ENCODE peak calls at places on chromosomes 2 and 18, in six cellular contexts. M is dorsolateral prefrontal cortex, A is brain microvascular endothelial cell, T is body of pancreas, N is A549, D is right atrium auricular region. C is an unnamed sample.

GRCh38 chr18:60543646-60544045 is 171.1 kb upstream of the MC4R start:
- DNase-seq in M (no peak), D (no peak), T (no peak), N (no peak), A (no peak), C (no peak)

GRCh38 chr18:34913837-34914755 is 127.1 kb upstream of the MAPRE2 start:
- DNase-seq in T (no peak), M (no peak), A (peak), N (no peak), D (no peak), C (no peak)

GRCh38 chr2:24969784-24970183 is 2.0 kb downstream of the DNAJC27 start:
- DNase-seq in D (no peak), N (no peak), T (no peak), M (no peak), A (no peak), C (no peak)

GRCh38 chr2:16318474-16319195 is 347.0 kb downstream of the CYRIA start:
- DNase-seq in N (no peak), T (no peak), A (no peak), D (no peak), M (no peak), C (no peak)

GRCh38 chr2:150618215-150618905 is 130.9 kb upstream of the RND3 start:
- DNase-seq in T (no peak), A (no peak), N (no peak), D (no peak), M (no peak), C (no peak)

GRCh38 chr2:26702025-26702424 is 9.5 kb downstream of the KCNK3 start:
- DNase-seq in N (no peak), T (no peak), D (no peak), M (no peak), A (no peak), C (no peak)

GRCh38 chr2:21535826-21536225 is 412.1 kb downstream of the TDRD15 start:
- DNase-seq in N (no peak), T (no peak), A (no peak), D (no peak), M (no peak), C (no peak)

GRCh38 chr2:83051538-83052192 is 1407.4 kb downstream of the SUCLG1 start:
- DNase-seq in A (no peak), M (no peak), D (no peak), T (no peak), N (no peak), C (peak)

GRCh38 chr2:140242889-140243288 is 1462.7 kb upstream of the NXPH2 start:
- DNase-seq in D (no peak), N (no peak), T (no peak), A (no peak), M (no peak), C (no peak)

GRCh38 chr18:48922801-48923730 is 27.7 kb downstream of the SMAD7 start:
- DNase-seq in M (no peak), N (no peak), A (peak), D (no peak), T (no peak), C (peak)
- H3K27ac ChIP-seq in M (peak), N (peak), A (peak), D (peak), T (peak), C (peak)

DNA sequence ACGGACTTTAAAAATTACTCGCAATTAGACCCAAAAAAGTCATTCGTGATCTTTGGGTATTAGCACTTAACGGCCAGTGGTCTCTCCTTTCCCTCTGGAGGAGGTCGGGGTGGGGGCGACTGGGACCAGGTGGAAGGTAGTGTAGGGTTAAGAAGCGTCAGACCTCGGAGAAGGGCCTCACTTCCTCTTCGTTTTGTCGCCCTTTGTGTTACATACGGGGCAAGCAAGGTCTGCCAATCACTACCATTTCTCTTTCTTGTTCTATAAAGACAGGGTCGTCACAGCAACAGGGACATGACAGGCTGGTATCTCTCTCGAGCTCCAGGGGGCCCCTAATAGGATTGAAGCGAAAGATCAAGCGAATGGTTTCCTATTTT is 136.6 kb downstream of the INSIG2 start:
- DNase-seq in T (no peak), M (no peak), N (no peak), A (no peak), D (no peak), C (peak)
- H3K4me3 ChIP-seq in T (no peak), M (no peak), N (no peak), A (no peak), D (no peak), C (peak)

DNA sequence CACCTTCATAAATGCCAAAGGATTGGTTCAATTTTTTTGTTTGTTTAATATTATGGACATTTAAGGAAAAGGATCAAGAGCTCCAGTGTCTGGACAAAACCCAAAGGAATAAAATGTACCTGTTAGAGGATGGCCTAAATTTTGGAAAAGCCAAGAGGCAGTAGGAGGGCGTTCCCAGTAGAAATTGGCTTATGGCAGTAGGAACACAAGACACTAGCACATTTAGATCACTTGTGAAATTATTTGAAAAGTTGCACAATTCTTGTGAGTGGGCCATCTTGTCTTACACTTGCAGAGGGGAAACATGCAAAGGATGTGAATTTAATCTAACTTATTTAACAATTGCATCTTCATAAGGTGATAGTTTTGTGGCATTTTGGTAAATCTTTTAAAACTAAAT is 3.2 kb downstream of the BZW1 start:
- DNase-seq in D (no peak), T (no peak), N (no peak), M (no peak), A (no peak), C (no peak)
- H3K27ac ChIP-seq in D (peak), T (no peak), N (no peak), M (no peak), A (no peak), C (no peak)

GRCh38 chr2:162839419-162839818 is 852 bp upstream of the KCNH7 start:
- DNase-seq in M (peak), D (no peak), N (no peak), A (no peak), T (no peak), C (no peak)
- H3K4me3 ChIP-seq in M (peak), D (no peak), N (peak), A (peak), T (no peak), C (no peak)

DNA sequence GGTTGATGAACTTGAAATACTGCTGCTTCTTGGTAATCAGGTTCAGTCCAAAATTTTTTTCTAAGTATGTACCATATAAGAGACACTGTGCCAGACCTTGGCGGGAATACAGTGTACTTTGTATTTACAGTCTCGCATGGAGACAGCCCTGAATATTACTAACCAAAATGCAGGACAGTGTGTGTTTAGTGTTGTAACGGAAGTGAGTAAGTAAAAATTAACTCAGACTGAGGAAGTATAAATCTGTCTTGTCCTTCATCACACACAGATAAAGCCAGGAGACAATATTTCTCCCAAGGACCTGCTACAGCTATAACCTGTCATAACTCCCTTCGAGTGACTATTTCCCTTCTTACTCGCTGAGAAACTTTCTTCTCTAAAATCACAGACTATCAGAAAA is 76.9 kb downstream of the ACTR3 start:
- DNase-seq in M (no peak), N (no peak), A (peak), T (no peak), D (no peak), C (no peak)
- H3K27ac ChIP-seq in M (no peak), N (no peak), A (no peak), T (peak), D (no peak), C (no peak)

DNA sequence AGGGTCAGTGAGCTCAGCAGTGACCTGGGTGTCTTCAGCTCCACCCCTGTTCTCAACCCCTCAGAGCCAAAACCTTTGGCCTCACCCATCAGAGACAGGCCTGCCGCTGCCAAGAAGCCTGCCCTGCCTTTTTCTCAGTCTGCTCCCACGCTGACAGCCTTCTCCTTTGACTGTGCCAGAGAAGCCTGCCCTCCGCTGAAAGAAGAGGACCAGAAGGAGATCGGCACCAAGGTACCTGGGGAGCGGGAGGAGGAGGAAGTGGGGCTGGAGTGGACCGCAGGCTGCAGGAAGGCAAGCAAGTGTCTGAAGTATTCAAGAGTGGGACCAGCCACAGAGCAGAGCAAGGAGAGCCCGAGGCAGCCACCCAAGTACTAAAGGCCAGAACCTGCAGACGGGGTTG is 33.2 kb downstream of the TOGARAM2 start:
- DNase-seq in D (no peak), M (no peak), A (no peak), T (no peak), N (no peak), C (no peak)
- H3K4me3 ChIP-seq in D (peak), M (no peak), A (no peak), T (no peak), N (no peak), C (no peak)

GRCh38 chr2:20451761-20452499 is 5.1 kb downstream of the RHOB start:
- DNase-seq in M (no peak), D (peak), T (peak), N (no peak), A (no peak), C (no peak)
- H3K27ac ChIP-seq in M (peak), D (peak), T (peak), N (peak), A (peak), C (no peak)

DNA sequence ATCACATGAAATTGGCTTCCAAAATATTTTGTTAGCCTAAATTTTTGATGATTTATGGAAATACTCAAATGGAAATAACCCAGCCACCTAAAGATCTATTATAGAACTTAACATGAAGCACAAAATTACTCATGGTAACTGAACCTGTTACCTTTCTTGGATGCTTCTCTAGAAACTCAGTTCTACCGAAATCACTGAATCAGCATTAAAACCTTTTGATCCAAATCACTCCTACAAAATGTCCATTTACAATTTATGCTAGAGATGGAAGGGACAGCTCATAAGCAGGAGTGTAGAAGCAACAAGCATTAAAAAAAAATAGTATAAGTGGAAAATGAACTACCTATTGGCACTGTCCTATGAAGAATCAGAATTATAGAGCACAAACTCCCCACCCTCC is 2.1 kb downstream of the PRPF40A start:
- DNase-seq in T (no peak), D (no peak), M (no peak), A (no peak), N (no peak), C (no peak)
- H3K4me3 ChIP-seq in T (no peak), D (no peak), M (no peak), A (no peak), N (peak), C (no peak)

GRCh38 chr2:46460991-46461715 is 18.2 kb upstream of the TMEM247 start:
- DNase-seq in M (peak), N (peak), A (peak), T (peak), D (peak), C (peak)
- H3K27ac ChIP-seq in M (peak), N (peak), A (no peak), T (peak), D (peak), C (peak)

GRCh38 chr18:62982600-62983251 is 267.4 kb downstream of the PHLPP1 start:
- DNase-seq in N (peak), D (peak), A (peak), T (peak), M (peak), C (peak)
- H3K4me3 ChIP-seq in N (no peak), D (peak), A (peak), T (no peak), M (peak), C (no peak)

C was measured in testis.